ENCODE peak calls at places on chromosomes 2 and 18, in four cellular contexts. X is stimulated activated CD4-positive, alpha-beta T cell treated with anti-CD3 and anti-CD28 coated beads, Interleukin-2, amount 100 ng/mL, for 24 hours; I is endothelial cell of umbilical vein; D is endodermal cell. U is an unnamed sample.

GRCh38 chr2:230330725-230331124 is 3.7 kb downstream of the SP140L start:
- DNase-seq in I (no peak), X (no peak), D (no peak), U (no peak)

GRCh38 chr2:113081458-113082210 is 13.9 kb downstream of the IL1F10 start:
- DNase-seq in D (no peak), X (no peak), I (no peak), U (no peak)

GRCh38 chr2:75494137-75494769 is 66.5 kb downstream of the EVA1A start:
- DNase-seq in X (no peak), I (no peak), D (no peak), U (no peak)

GRCh38 chr18:74127483-74127750 is 20.2 kb downstream of the FBXO15 start:
- DNase-seq in X (no peak), D (no peak), I (no peak), U (no peak)

GRCh38 chr2:85649201-85650190 is 18.5 kb downstream of the SFTPB start:
- DNase-seq in X (no peak), I (peak; percentile 62), D (no peak), U (no peak)

GRCh38 chr2:94874277-94874997 is 3.2 kb downstream of the TEKT4 start:
- DNase-seq in X (peak; percentile 81), D (peak; percentile 89), I (peak; percentile 26), U (peak; percentile 63)

GRCh38 chr2:40027968-40028367 is 248.9 kb upstream of the THUMPD2 start:
- DNase-seq in X (no peak), D (no peak), I (no peak), U (no peak)

GRCh38 chr2:98334439-98335078 is 11.7 kb upstream of the CNGA3 start:
- DNase-seq in X (no peak), D (peak; percentile 63), I (peak; percentile 22), U (no peak)

GRCh38 chr2:189581354-189582139 is 961 bp upstream of the SLC40A1 start:
- DNase-seq in X (peak; percentile 20), D (peak; percentile 83), I (no peak), U (no peak)

GRCh38 chr18:32930695-32931301 is 158.0 kb upstream of the KLHL14 start:
- DNase-seq in X (no peak), I (peak; percentile 47), D (no peak), U (no peak)

GRCh38 chr2:46216213-46216612 is 81.0 kb upstream of the EPAS1 start:
- DNase-seq in D (no peak), X (no peak), I (no peak), U (no peak)

GRCh38 chr2:81767173-81767720 is 1462.7 kb upstream of the LRRTM1 start:
- DNase-seq in D (no peak), I (no peak), X (no peak), U (no peak)

GRCh38 chr2:112256654-112257053 is 1.8 kb upstream of the ZC3H8 start:
- DNase-seq in I (no peak), X (no peak), D (no peak), U (no peak)

GRCh38 chr2:226705965-226706364 is 93.7 kb downstream of the IRS1 start:
- DNase-seq in I (no peak), D (no peak), X (no peak), U (no peak)

GRCh38 chr18:62337336-62337735 is 12.2 kb downstream of the TNFRSF11A start:
- DNase-seq in X (no peak), I (no peak), D (no peak), U (no peak)

U was measured in activated CD4-positive, alpha-beta memory T cell treated with anti-CD3 and anti-CD28 coated beads, Interleukin-2, amount 10 ng/mL, durations not matched to agents 7 days and 5 days.